ENCODE peak calls at places on chromosomes 16 and 17, in four cellular contexts. One of them, this sample, is unnamed.

GRCh38 chr17:45234641-45235040 is 13.0 kb downstream of the FMNL1 start:
- DNase-seq in mesenteric fat pad: no peak
- DNase-seq in A549: no peak
- DNase-seq in activated CD8-positive, alpha-beta memory T cell treated with anti-CD3 and anti-CD28 coated beads for 48 hours: no peak
- DNase-seq in this sample: no peak

GRCh38 chr17:55677449-55677848 is 45.2 kb downstream of the TMEM100 start:
- DNase-seq in mesenteric fat pad: no peak
- DNase-seq in A549: no peak
- DNase-seq in activated CD8-positive, alpha-beta memory T cell treated with anti-CD3 and anti-CD28 coated beads for 48 hours: no peak
- DNase-seq in this sample: no peak

GRCh38 chr17:70636517-70637133 is 467.3 kb downstream of the KCNJ2 start:
- DNase-seq in mesenteric fat pad: no peak
- DNase-seq in A549: peak
- DNase-seq in activated CD8-positive, alpha-beta memory T cell treated with anti-CD3 and anti-CD28 coated beads for 48 hours: no peak
- DNase-seq in this sample: no peak

GRCh38 chr16:47143677-47144558 is at the start of gene NETO2:
- DNase-seq in mesenteric fat pad: no peak
- DNase-seq in A549: peak
- DNase-seq in activated CD8-positive, alpha-beta memory T cell treated with anti-CD3 and anti-CD28 coated beads for 48 hours: peak
- DNase-seq in this sample: peak

GRCh38 chr16:51731160-51731559 is 580.1 kb upstream of the SALL1 start:
- DNase-seq in mesenteric fat pad: no peak
- DNase-seq in A549: no peak
- DNase-seq in activated CD8-positive, alpha-beta memory T cell treated with anti-CD3 and anti-CD28 coated beads for 48 hours: no peak
- DNase-seq in this sample: no peak

GRCh38 chr16:68190099-68190498 is 45.8 kb downstream of the ESRP2 start:
- DNase-seq in mesenteric fat pad: no peak
- DNase-seq in A549: no peak
- DNase-seq in activated CD8-positive, alpha-beta memory T cell treated with anti-CD3 and anti-CD28 coated beads for 48 hours: no peak
- DNase-seq in this sample: no peak

GRCh38 chr17:8629371-8630226 is 926 bp downstream of the MYH10 start:
- DNase-seq in mesenteric fat pad: no peak
- DNase-seq in A549: peak
- DNase-seq in activated CD8-positive, alpha-beta memory T cell treated with anti-CD3 and anti-CD28 coated beads for 48 hours: no peak
- DNase-seq in this sample: no peak

GRCh38 chr16:23187341-23187740 is 4.8 kb downstream of the SCNN1G start:
- DNase-seq in mesenteric fat pad: no peak
- DNase-seq in A549: no peak
- DNase-seq in activated CD8-positive, alpha-beta memory T cell treated with anti-CD3 and anti-CD28 coated beads for 48 hours: no peak
- DNase-seq in this sample: no peak

GRCh38 chr16:86044881-86045600 is 146.1 kb downstream of the IRF8 start:
- DNase-seq in mesenteric fat pad: peak
- DNase-seq in A549: no peak
- DNase-seq in activated CD8-positive, alpha-beta memory T cell treated with anti-CD3 and anti-CD28 coated beads for 48 hours: peak
- DNase-seq in this sample: no peak

GRCh38 chr16:52545157-52545543 is 1.8 kb downstream of the TOX3 start:
- DNase-seq in mesenteric fat pad: no peak
- DNase-seq in A549: no peak
- DNase-seq in activated CD8-positive, alpha-beta memory T cell treated with anti-CD3 and anti-CD28 coated beads for 48 hours: no peak
- DNase-seq in this sample: no peak

GRCh38 chr17:55175788-55176425 is 88.9 kb upstream of the HLF start:
- DNase-seq in mesenteric fat pad: no peak
- DNase-seq in A549: no peak
- DNase-seq in activated CD8-positive, alpha-beta memory T cell treated with anti-CD3 and anti-CD28 coated beads for 48 hours: no peak
- DNase-seq in this sample: no peak

GRCh38 chr16:28499854-28500253 is 5.4 kb downstream of the APOBR start:
- DNase-seq in mesenteric fat pad: no peak
- DNase-seq in A549: no peak
- DNase-seq in activated CD8-positive, alpha-beta memory T cell treated with anti-CD3 and anti-CD28 coated beads for 48 hours: no peak
- DNase-seq in this sample: no peak

GRCh38 chr17:46979023-46979870 is at the start of gene RPRML:
- DNase-seq in mesenteric fat pad: no peak
- DNase-seq in A549: peak
- DNase-seq in activated CD8-positive, alpha-beta memory T cell treated with anti-CD3 and anti-CD28 coated beads for 48 hours: peak
- DNase-seq in this sample: no peak

GRCh38 chr16:2455081-2455845 is 4.6 kb upstream of the TEDC2 start:
- DNase-seq in mesenteric fat pad: no peak
- DNase-seq in A549: no peak
- DNase-seq in activated CD8-positive, alpha-beta memory T cell treated with anti-CD3 and anti-CD28 coated beads for 48 hours: no peak
- DNase-seq in this sample: no peak

GRCh38 chr16:83315271-83315670 is 492.5 kb upstream of the HSBP1 start:
- DNase-seq in mesenteric fat pad: no peak
- DNase-seq in A549: no peak
- DNase-seq in activated CD8-positive, alpha-beta memory T cell treated with anti-CD3 and anti-CD28 coated beads for 48 hours: no peak
- DNase-seq in this sample: no peak

GRCh38 chr17:30278032-30278431 is 13.7 kb downstream of the BLMH start:
- DNase-seq in mesenteric fat pad: no peak
- DNase-seq in A549: peak
- DNase-seq in activated CD8-positive, alpha-beta memory T cell treated with anti-CD3 and anti-CD28 coated beads for 48 hours: no peak
- DNase-seq in this sample: no peak

GRCh38 chr16:10172848-10173655 is 9.2 kb downstream of the GRIN2A start:
- DNase-seq in mesenteric fat pad: no peak
- DNase-seq in A549: no peak
- DNase-seq in activated CD8-positive, alpha-beta memory T cell treated with anti-CD3 and anti-CD28 coated beads for 48 hours: no peak
- DNase-seq in this sample: no peak

GRCh38 chr16:8572919-8573724 is 17.2 kb downstream of the TMEM114 start:
- DNase-seq in mesenteric fat pad: no peak
- DNase-seq in A549: peak
- DNase-seq in activated CD8-positive, alpha-beta memory T cell treated with anti-CD3 and anti-CD28 coated beads for 48 hours: no peak
- DNase-seq in this sample: no peak

GRCh38 chr16:25707553-25707952 is 15.8 kb downstream of the HS3ST4 start:
- DNase-seq in mesenteric fat pad: no peak
- DNase-seq in A549: no peak
- DNase-seq in activated CD8-positive, alpha-beta memory T cell treated with anti-CD3 and anti-CD28 coated beads for 48 hours: no peak
- DNase-seq in this sample: no peak

GRCh38 chr17:19645608-19646250 is 2.8 kb upstream of the ALDH3A2 start:
- DNase-seq in mesenteric fat pad: no peak
- DNase-seq in A549: peak
- DNase-seq in activated CD8-positive, alpha-beta memory T cell treated with anti-CD3 and anti-CD28 coated beads for 48 hours: peak
- DNase-seq in this sample: no peak

This sample was measured in D721Med.